ENCODE peak calls at places on chromosomes 5 and 9, in nine cellular contexts. K is HCT116, Z is aorta, U is spleen, F is DND-41, C is lower lobe of right lung, H is heart left ventricle, T is adipocyte, D is MG63. G is an unnamed sample.

GRCh38 chr9:92234503-92234902 is 59.0 kb downstream of the IARS1 start:
- DNase-seq in K (no peak), Z (no peak), U (no peak), F (no peak), C (no peak), H (no peak), T (no peak), D (no peak), G (no peak)

GRCh38 chr9:127776195-127776918 is 2.1 kb downstream of the SH2D3C start:
- DNase-seq in K (no peak), Z (no peak), U (peak; percentile 93), F (peak; percentile 95), C (peak; percentile 78), H (no peak), T (no peak), D (no peak), G (peak; percentile 75)

GRCh38 chr5:60727032-60727431 is 27.1 kb upstream of the DEPDC1B start:
- DNase-seq in K (no peak), Z (no peak), U (no peak), F (no peak), C (no peak), H (no peak), T (no peak), D (no peak), G (no peak)

GRCh38 chr9:102974530-102974929 is 20.6 kb upstream of the CYLC2 start:
- DNase-seq in K (no peak), Z (no peak), U (no peak), F (no peak), C (no peak), H (no peak), T (no peak), D (no peak), G (no peak)

GRCh38 chr5:160199410-160199911 is 29.8 kb upstream of the FABP6 start:
- DNase-seq in K (no peak), Z (peak; percentile 93), U (peak; percentile 96), F (peak; percentile 71), C (peak; percentile 85), H (peak; percentile 79), T (peak; percentile 82), D (peak; percentile 72), G (peak; percentile 64)

GRCh38 chr9:96333958-96334357 is 32.0 kb upstream of the HSD17B3 start:
- DNase-seq in K (no peak), Z (no peak), U (no peak), F (no peak), C (no peak), H (no peak), T (no peak), D (no peak), G (no peak)

GRCh38 chr9:89659473-89660256 is 54.9 kb downstream of the GADD45G start:
- DNase-seq in K (no peak), Z (no peak), U (peak; percentile 59), F (no peak), C (no peak), H (no peak), T (no peak), D (no peak), G (no peak)

GRCh38 chr9:122127396-122127798 is 32.2 kb downstream of the NDUFA8 start:
- DNase-seq in K (no peak), Z (no peak), U (no peak), F (no peak), C (no peak), H (no peak), T (no peak), D (no peak), G (no peak)

GRCh38 chr9:2164268-2164667 is 149.1 kb downstream of the SMARCA2 start:
- DNase-seq in K (no peak), Z (no peak), U (no peak), F (no peak), C (no peak), H (no peak), T (no peak), D (no peak), G (no peak)

GRCh38 chr5:127870914-127871313 is 167.7 kb downstream of the CCDC192 start:
- DNase-seq in K (no peak), Z (peak; percentile 82), U (no peak), F (no peak), C (peak; percentile 73), H (peak; percentile 87), T (peak; percentile 59), D (peak; percentile 85), G (no peak)

GRCh38 chr5:15797116-15797515 is 297.1 kb downstream of the FBXL7 start:
- DNase-seq in K (no peak), Z (no peak), U (no peak), F (no peak), C (no peak), H (no peak), T (no peak), D (no peak), G (no peak)

GRCh38 chr5:171747061-171747859 is 38.4 kb upstream of the SMIM23 start:
- DNase-seq in K (no peak), Z (no peak), U (no peak), F (no peak), C (no peak), H (no peak), T (no peak), D (peak; percentile 59), G (no peak)

GRCh38 chr5:146337928-146338327 is 711 bp upstream of the POU4F3 start:
- DNase-seq in K (no peak), Z (no peak), U (no peak), F (no peak), C (no peak), H (no peak), T (no peak), D (no peak), G (no peak)

GRCh38 chr5:35736280-35736679 is 118.6 kb downstream of the SPEF2 start:
- DNase-seq in K (no peak), Z (no peak), U (no peak), F (no peak), C (no peak), H (no peak), T (no peak), D (no peak), G (no peak)

GRCh38 chr9:125593581-125593980 is 113.4 kb downstream of the MAPKAP1 start:
- DNase-seq in K (no peak), Z (no peak), U (no peak), F (no peak), C (no peak), H (no peak), T (peak; percentile 43), D (no peak), G (no peak)

DNA sequence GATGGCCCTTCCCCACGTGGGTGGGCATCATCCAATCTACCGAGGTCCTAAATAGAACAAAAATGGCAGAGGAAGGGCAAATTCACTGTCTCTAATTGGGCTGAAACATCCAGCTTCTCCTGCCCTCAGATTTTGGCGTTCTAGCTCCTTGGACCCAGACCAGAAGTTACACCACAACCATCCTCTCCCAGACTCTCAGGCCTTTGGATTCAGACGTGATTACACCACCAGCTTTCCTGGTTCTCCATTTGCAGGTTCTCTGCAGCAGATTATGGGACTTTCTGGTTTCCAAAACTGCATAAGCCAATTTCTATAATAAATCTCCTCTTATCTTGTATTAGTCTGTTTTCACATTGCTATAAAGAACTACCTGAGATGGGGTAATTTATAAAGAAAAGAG is 73.6 kb upstream of the STARD4 start:
- DNase-seq in K (no peak), Z (no peak), U (no peak), F (no peak), C (no peak), H (no peak), T (no peak), D (no peak), G (no peak)
- H3K9me3 ChIP-seq in K (no peaks in the 10 kb centered on the region), Z (no peaks in the 10 kb centered on the region), U (no peaks in the 10 kb centered on the region), F (no peaks in the 10 kb centered on the region), C (no peaks in the 10 kb centered on the region), H (no peaks in the 10 kb centered on the region), T (no peaks in the 10 kb centered on the region), D (no peaks in the 10 kb centered on the region), G (no peaks in the 10 kb centered on the region)

GRCh38 chr5:2896371-2897275 is 145.1 kb upstream of the IRX2 start:
- DNase-seq in K (no peak), Z (no peak), U (no peak), F (no peak), C (no peak), H (no peak), T (no peak), D (no peak), G (no peak)
- H3K9me3 ChIP-seq in K (peaks cover 16% of the 10 kb centered on the region), Z (no peaks in the 10 kb centered on the region), U (peaks cover 44% of the 10 kb centered on the region), F (no peaks in the 10 kb centered on the region), C (no peaks in the 10 kb centered on the region), H (no peaks in the 10 kb centered on the region), T (peaks cover 6% of the 10 kb centered on the region), D (no peaks in the 10 kb centered on the region), G (no peaks in the 10 kb centered on the region)

DNA sequence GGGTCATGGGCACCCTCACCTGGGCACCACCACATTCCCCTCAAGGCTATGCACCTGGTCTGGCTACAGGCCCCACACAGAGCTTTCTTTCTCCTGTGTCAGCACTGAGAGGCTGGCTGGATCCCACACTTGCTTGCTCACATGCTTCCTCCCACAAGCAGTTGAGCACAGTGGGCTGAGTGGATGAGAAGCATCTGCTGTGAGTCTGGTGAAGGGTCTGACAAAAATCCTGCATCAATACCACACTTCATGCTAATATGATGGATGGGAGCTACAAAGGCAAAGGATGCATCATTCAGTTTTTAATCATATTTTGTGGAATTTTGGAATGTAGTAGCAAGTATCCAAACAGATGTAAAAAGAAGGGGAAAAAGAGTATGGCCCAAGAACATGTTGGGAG is 830.8 kb upstream of the PTPRD start:
- DNase-seq in K (no peak), Z (no peak), U (no peak), F (no peak), C (no peak), H (no peak), T (no peak), D (no peak), G (no peak)
- H3K9me3 ChIP-seq in K (peaks cover 18% of the 10 kb centered on the region), Z (no peaks in the 10 kb centered on the region), U (peaks cover 49% of the 10 kb centered on the region), F (no peaks in the 10 kb centered on the region), C (no peaks in the 10 kb centered on the region), H (no peaks in the 10 kb centered on the region), T (peaks cover 10% of the 10 kb centered on the region), D (no peaks in the 10 kb centered on the region), G (peaks cover 5% of the 10 kb centered on the region)

GRCh38 chr9:132955123-132955522 is 10.7 kb upstream of the TSC1 start:
- DNase-seq in K (no peak), Z (no peak), U (no peak), F (no peak), C (no peak), H (no peak), T (no peak), D (no peak), G (no peak)

GRCh38 chr9:132957805-132958204 is 13.4 kb upstream of the TSC1 start:
- DNase-seq in K (no peak), Z (no peak), U (no peak), F (no peak), C (no peak), H (no peak), T (no peak), D (no peak), G (no peak)

GRCh38 chr9:132955768-132956167 is 11.4 kb upstream of the TSC1 start:
- DNase-seq in K (no peak), Z (no peak), U (no peak), F (no peak), C (no peak), H (no peak), T (no peak), D (no peak), G (no peak)

GRCh38 chr9:132965478-132965877 is 13.0 kb upstream of the GFI1B start:
- DNase-seq in K (no peak), Z (no peak), U (no peak), F (no peak), C (no peak), H (no peak), T (no peak), D (no peak), G (no peak)

DNA sequence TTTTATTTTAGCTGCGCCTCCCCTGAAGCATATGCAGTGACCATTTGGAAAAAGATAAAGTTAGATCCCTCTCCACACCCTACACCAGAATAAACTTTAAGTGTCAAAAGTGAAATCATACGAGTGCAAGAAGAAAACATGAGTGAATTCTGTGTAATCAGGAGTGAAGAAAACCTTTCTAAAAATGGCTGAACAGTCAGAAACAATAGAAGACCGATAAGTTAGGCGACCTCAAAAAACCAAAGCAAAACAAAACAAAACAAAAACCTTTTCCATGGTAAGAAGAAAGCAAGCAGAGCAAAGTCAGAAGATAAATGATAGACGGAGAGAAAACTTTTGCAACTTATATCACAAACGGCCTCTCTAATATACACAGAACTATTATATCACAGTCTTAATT is 16.6 kb upstream of the TSC1 start:
- DNase-seq in K (no peak), Z (no peak), U (no peak), F (no peak), C (no peak), H (no peak), T (no peak), D (no peak), G (no peak)
- H3K9me3 ChIP-seq in K (peaks cover 4% of the 10 kb centered on the region), Z (no peaks in the 10 kb centered on the region), U (peaks cover 18% of the 10 kb centered on the region), F (no peaks in the 10 kb centered on the region), C (peaks cover under 1% of the 10 kb centered on the region), H (no peaks in the 10 kb centered on the region), T (peaks cover 13% of the 10 kb centered on the region), D (no peaks in the 10 kb centered on the region), G (no peaks in the 10 kb centered on the region)